ENCODE peak calls at places on chromosomes 12 and 14, in four cellular contexts. C is activated CD4-positive, alpha-beta T cell treated with anti-CD3 and anti-CD28 coated beads, Interleukin-2, amount 50 U/mL, for 1 hour; V is naive thymus-derived CD8-positive, alpha-beta T cell; D is NCI-H69. X is an unnamed sample.

GRCh38 chr14:73786632-73786941 is 65.0 kb upstream of the PTGR2 start:
- DNase-seq in C (no peak), D (peak), V (no peak), X (peak)

GRCh38 chr14:88983755-88984154 is 159.3 kb downstream of the TTC8 start:
- DNase-seq in D (no peak), C (no peak), V (no peak), X (no peak)

GRCh38 chr14:105145381-105146180 is 23.0 kb downstream of the JAG2 start:
- DNase-seq in D (no peak), V (no peak), C (no peak), X (peak)

GRCh38 chr12:3647504-3647903 is 105.4 kb downstream of the CRACR2A start:
- DNase-seq in C (no peak), D (no peak), V (no peak), X (no peak)

GRCh38 chr14:93788557-93789365 is 476 bp upstream of the PRIMA1 start:
- DNase-seq in V (no peak), D (peak), C (no peak), X (no peak)

GRCh38 chr14:68800361-68800760 is 7.5 kb upstream of the ZFP36L1 start:
- DNase-seq in D (no peak), V (no peak), C (no peak), X (no peak)

GRCh38 chr12:25308761-25309160 is 58.0 kb upstream of the KRAS start:
- DNase-seq in V (no peak), D (no peak), C (no peak), X (no peak)

GRCh38 chr12:67750528-67751183 is 102.1 kb downstream of the DYRK2 start:
- DNase-seq in V (no peak), D (peak), C (no peak), X (no peak)

GRCh38 chr12:128966411-128966810 is 113.1 kb downstream of the GLT1D1 start:
- DNase-seq in C (no peak), V (no peak), D (peak), X (peak)

GRCh38 chr12:88805286-88805685 is 225.0 kb upstream of the KITLG start:
- DNase-seq in C (no peak), D (no peak), V (no peak), X (no peak)

GRCh38 chr12:50545213-50545612 is 40.4 kb downstream of the DIP2B start:
- DNase-seq in D (no peak), V (no peak), C (no peak), X (no peak)

GRCh38 chr12:97476255-97476654 is 13.7 kb downstream of the RMST start:
- DNase-seq in V (no peak), D (no peak), C (no peak), X (no peak)

GRCh38 chr12:69783365-69783764 is 41.7 kb upstream of the MYRFL start:
- DNase-seq in V (no peak), C (no peak), D (no peak), X (no peak)

GRCh38 chr12:107605293-107605692 is 80.3 kb upstream of the PWP1 start:
- DNase-seq in V (no peak), C (no peak), D (peak), X (no peak)

GRCh38 chr12:6462234-6462995 is 8.1 kb downstream of the VAMP1 start:
- DNase-seq in V (no peak), D (no peak), C (peak), X (peak)

GRCh38 chr14:74509587-74510210 is 16.1 kb downstream of the ISCA2 start:
- DNase-seq in C (no peak), D (no peak), V (no peak), X (peak)

GRCh38 chr12:122227341-122227740 is 1.5 kb upstream of the DIABLO start:
- DNase-seq in D (peak), V (peak), C (peak), X (no peak)

GRCh38 chr12:108843187-108843586 is 14.2 kb downstream of the SSH1 start:
- DNase-seq in D (no peak), V (no peak), C (no peak), X (no peak)

GRCh38 chr14:26276757-26277156 is 321.1 kb downstream of the NOVA1 start:
- DNase-seq in C (no peak), D (peak), V (no peak), X (no peak)

GRCh38 chr14:70045296-70045695 is 143.5 kb downstream of the SLC8A3 start:
- DNase-seq in C (no peak), D (no peak), V (no peak), X (no peak)